ENCODE peak calls at places on chromosomes 13 and 19, in five cellular contexts. H is HEK293T, N is H1, E is HepG2, V is GM12878. F is an unnamed sample.

GRCh38 chr19:10389863-10390262 is 9.5 kb upstream of the TYK2 start:
- DNase-seq in H (no peak), N (peak), E (no peak), V (no peak), F (no peak)

GRCh38 chr19:21358768-21359451 is at the start of gene ZNF738:
- DNase-seq in H (peak), N (peak), E (peak), V (peak), F (peak)

GRCh38 chr13:101618440-101619187 is 166.1 kb downstream of the ITGBL1 start:
- DNase-seq in H (no peak), N (no peak), E (no peak), V (no peak), F (no peak)

GRCh38 chr19:16161848-16162247 is 11.5 kb downstream of the CIB3 start:
- DNase-seq in H (no peak), N (no peak), E (no peak), V (no peak), F (no peak)

GRCh38 chr19:51809787-51810186 is 14.8 kb downstream of the FPR3 start:
- DNase-seq in H (no peak), N (no peak), E (peak), V (no peak), F (no peak)

GRCh38 chr19:11265785-11266236 is 3.5 kb upstream of the DOCK6 start:
- DNase-seq in H (no peak), N (no peak), E (peak), V (no peak), F (no peak)

GRCh38 chr19:14632286-14632685 is 42.4 kb downstream of the ADGRE3 start:
- DNase-seq in H (peak), N (no peak), E (peak), V (peak), F (peak)

GRCh38 chr19:10134040-10134439 is 14.3 kb upstream of the EIF3G start:
- DNase-seq in H (no peak), N (no peak), E (no peak), V (no peak), F (no peak)

GRCh38 chr13:59951011-59951410 is 212.7 kb downstream of the DIAPH3 start:
- DNase-seq in H (no peak), N (no peak), E (no peak), V (no peak), F (no peak)

GRCh38 chr19:10636304-10636972 is 11.1 kb downstream of the SLC44A2 start:
- DNase-seq in H (no peak), N (peak), E (no peak), V (no peak), F (no peak)

GRCh38 chr19:6100284-6100915 is 9.9 kb downstream of the RFX2 start:
- DNase-seq in H (no peak), N (no peak), E (no peak), V (no peak), F (no peak)

GRCh38 chr13:97627566-97627965 is 193.6 kb downstream of the RAP2A start:
- DNase-seq in H (peak), N (no peak), E (peak), V (no peak), F (no peak)

GRCh38 chr13:111280226-111280625 is 40.2 kb upstream of the TEX29 start:
- DNase-seq in H (no peak), N (no peak), E (no peak), V (no peak), F (no peak)

GRCh38 chr19:48455908-48456562 is 661 bp downstream of the KCNJ14 start:
- DNase-seq in H (no peak), N (no peak), E (no peak), V (no peak), F (no peak)

GRCh38 chr19:10471909-10472308 is 31.2 kb downstream of the KEAP1 start:
- DNase-seq in H (peak), N (no peak), E (peak), V (no peak), F (no peak)

GRCh38 chr19:50803633-50804419 is 13.6 kb downstream of the ACP4 start:
- DNase-seq in H (peak), N (no peak), E (no peak), V (no peak), F (no peak)

GRCh38 chr19:37506387-37507166 is at the start of gene ZNF793:
- DNase-seq in H (peak), N (peak), E (no peak), V (no peak), F (peak)

GRCh38 chr19:1350861-1351260 is 32.8 kb upstream of the NDUFS7 start:
- DNase-seq in H (no peak), N (no peak), E (no peak), V (no peak), F (no peak)

GRCh38 chr13:26921918-26922317 is 161.3 kb upstream of the GPR12 start:
- DNase-seq in H (no peak), N (no peak), E (no peak), V (no peak), F (no peak)

GRCh38 chr19:44893704-44894103 is 2.6 kb downstream of the TOMM40 start:
- DNase-seq in H (no peak), N (no peak), E (no peak), V (no peak), F (no peak)

GRCh38 chr19:45404557-45405434 is at the start of gene PPP1R13L:
- DNase-seq in H (peak), N (peak), E (peak), V (peak), F (no peak)

GRCh38 chr19:35248310-35249145 is at the start of gene LSR:
- DNase-seq in H (peak), N (peak), E (peak), V (peak), F (peak)

GRCh38 chr19:8042900-8043299 is 9.7 kb upstream of the CCL25 start:
- DNase-seq in H (no peak), N (no peak), E (no peak), V (no peak), F (no peak)

GRCh38 chr13:38308736-38309135 is 40.9 kb upstream of the UFM1 start:
- DNase-seq in H (no peak), N (no peak), E (no peak), V (no peak), F (no peak)

GRCh38 chr13:113930711-113931637 is 42.9 kb downstream of the C13orf46 start:
- DNase-seq in H (no peak), N (no peak), E (no peak), V (peak), F (no peak)

GRCh38 chr19:17579523-17580244 is 24.2 kb downstream of the COLGALT1 start:
- DNase-seq in H (peak), N (peak), E (no peak), V (no peak), F (peak)

GRCh38 chr13:114099191-114099590 is 33.2 kb downstream of the RASA3 start:
- DNase-seq in H (peak), N (no peak), E (peak), V (no peak), F (no peak)

GRCh38 chr19:58374200-58374599 is 6.6 kb downstream of the ZNF837 start:
- DNase-seq in H (no peak), N (no peak), E (no peak), V (no peak), F (no peak)
- TF ChIP-seq SUZ12 in H (no peak), N (no peak), E (no peak), V (no peak), F (no peak)

GRCh38 chr13:104140557-104140956 is 1074.3 kb upstream of the SLC10A2 start:
- DNase-seq in H (no peak), N (no peak), E (no peak), V (no peak), F (no peak)
- TF ChIP-seq SUZ12 in H (no peak), N (no peak), E (no peak), V (no peak), F (no peak)

DNA sequence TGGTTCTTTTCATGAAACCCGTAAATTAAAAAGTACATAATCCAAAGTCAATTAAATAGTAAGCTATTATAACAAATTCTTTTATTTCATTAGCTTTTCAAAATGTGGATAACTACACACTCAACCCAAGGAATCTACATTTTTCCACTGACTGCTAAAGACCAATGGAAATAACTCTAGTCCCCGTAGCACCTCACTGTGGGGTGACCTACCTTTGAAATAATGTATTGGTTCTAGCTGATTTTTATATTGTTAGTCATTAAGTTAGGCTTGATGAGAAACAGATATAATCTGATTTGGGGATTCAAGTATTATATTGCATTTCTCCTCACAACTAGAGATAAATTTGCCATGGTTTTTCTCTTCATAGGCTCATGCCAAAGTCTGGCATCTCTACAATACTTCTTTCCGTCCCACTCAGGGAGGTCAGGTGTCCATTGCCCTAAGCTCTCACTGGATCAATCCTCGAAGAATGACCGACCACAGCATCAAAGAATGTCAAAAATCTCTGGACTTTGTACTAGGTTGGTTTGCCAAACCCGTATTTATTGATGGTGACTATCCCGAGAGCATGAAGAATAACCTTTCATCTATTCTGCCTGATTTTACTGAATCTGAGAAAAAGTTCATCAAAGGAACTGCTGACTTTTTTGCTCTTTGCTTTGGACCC is 37.3 kb downstream of the KL start:
- DNase-seq in H (no peak), N (no peak), E (peak), V (no peak), F (no peak)
- TF ChIP-seq SUZ12 in H (no peak), N (no peak), E (no peak), V (no peak), F (no peak)

GRCh38 chr13:90402102-90402501 is 945.4 kb upstream of the MIR17HG start:
- DNase-seq in H (no peak), N (no peak), E (no peak), V (no peak), F (no peak)
- TF ChIP-seq SUZ12 in H (no peak), N (no peak), E (no peak), V (no peak), F (no peak)

DNA sequence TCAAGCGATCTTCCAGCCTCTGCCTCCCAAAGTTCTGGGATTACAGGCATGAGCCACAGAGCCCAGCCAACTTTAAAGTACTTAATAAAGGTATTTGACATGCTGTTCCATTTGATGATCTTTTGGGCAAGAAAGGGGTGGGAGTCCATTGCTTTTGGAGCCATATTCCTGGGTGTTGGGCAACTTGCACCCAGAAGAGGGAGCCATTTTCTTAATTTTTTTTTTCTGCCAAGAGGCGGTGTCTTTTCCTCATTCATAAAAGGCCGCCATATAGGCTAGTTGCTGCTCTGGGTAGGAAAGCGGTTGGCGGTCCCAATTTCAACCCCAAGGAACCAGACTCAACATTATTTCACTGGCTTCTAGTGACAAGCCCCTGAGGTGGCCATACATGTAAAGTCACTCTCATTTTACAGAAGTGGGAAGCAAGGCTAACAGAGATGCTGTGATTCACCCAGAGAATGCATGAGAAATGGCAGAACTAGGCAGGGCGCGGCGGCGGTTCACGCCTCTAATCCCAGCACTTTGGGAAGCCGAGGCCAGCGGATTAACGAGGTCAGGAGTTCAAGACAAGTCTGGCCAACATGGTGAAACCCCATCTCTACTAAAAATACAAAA is 139.6 kb downstream of the CACNA1A start:
- DNase-seq in H (peak), N (peak), E (no peak), V (no peak), F (peak)
- TF ChIP-seq SUZ12 in H (no peak), N (no peak), E (no peak), V (no peak), F (no peak)

DNA sequence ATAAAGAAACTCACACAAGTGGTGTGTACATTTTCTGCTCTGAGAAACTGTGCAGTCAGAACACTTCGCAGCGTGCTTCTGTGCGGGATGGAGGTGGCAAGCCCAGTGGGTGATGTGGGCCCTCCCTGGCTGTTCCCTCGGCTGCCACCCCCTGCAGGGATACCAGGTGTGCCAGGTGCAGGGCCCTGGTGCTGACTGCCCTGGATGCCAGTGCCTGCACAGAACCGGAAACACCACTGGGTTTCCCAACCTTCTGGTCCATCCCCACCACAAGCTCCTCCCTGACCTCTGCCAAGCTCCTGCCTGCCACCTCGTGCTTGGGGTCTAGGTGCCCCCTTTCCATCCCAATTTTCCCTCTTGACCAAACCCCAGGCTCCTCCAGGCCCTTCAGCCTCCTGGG is 81.9 kb upstream of the MCF2L start:
- DNase-seq in H (no peak), N (no peak), E (no peak), V (no peak), F (no peak)
- TF ChIP-seq SUZ12 in H (no peak), N (no peak), E (no peak), V (no peak), F (no peak)

DNA sequence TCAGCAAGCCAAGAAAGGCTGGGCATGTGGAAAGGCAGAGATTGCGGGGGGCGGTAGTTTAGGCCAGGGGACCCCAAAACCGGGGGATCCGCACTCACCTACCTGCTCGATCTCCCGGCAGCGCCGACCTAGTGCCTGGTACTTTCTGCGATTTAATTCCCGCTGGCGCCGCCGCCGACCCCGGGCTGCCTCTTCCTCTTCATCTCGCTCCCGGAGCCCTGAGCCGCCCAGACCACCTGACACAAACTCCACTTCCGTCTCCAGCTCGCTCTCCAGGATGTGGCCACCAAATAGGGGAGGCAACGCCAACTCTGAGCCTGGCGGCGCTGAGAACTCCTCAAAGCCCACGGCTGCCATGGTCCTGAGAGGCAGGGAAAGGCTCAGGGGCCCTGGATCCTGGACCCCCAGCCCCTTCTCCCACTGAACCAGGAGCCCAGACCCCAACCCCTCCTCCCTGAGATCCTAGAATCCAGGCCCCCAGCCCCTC is 1.1 kb downstream of the TFPT start:
- DNase-seq in H (no peak), N (peak), E (no peak), V (no peak), F (no peak)
- TF ChIP-seq SUZ12 in H (no peak), N (no peak), E (no peak), V (no peak), F (no peak)

GRCh38 chr13:33676045-33676699 is 141.8 kb upstream of the RFC3 start:
- DNase-seq in H (no peak), N (no peak), E (peak), V (no peak), F (no peak)

GRCh38 chr13:33678906-33679657 is 138.9 kb upstream of the RFC3 start:
- DNase-seq in H (no peak), N (no peak), E (peak), V (peak), F (no peak)

GRCh38 chr13:33678084-33678483 is 139.9 kb upstream of the RFC3 start:
- DNase-seq in H (peak), N (no peak), E (no peak), V (no peak), F (no peak)

GRCh38 chr13:33677215-33677614 is 140.7 kb upstream of the RFC3 start:
- DNase-seq in H (no peak), N (no peak), E (no peak), V (no peak), F (no peak)

DNA sequence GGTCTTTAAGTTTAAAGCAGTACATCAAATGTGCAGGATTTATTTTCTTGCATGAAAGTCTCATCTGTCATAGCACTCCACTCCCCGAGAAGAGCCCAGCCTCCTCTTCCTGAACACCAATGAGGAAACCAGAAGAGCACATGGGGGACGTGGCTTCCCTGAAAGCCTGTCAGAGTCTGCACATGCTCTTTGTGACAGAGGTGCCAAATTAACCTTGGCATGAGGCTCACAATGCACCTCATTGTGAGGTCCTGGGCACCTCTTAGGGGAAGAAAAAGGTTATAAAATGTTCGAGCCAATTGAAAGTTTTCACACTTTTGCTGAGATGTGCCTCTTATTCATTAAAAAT is 141.3 kb upstream of the RFC3 start:
- DNase-seq in H (peak), N (no peak), E (peak), V (no peak), F (no peak)
- TF ChIP-seq SUZ12 in H (no peak), N (no peak), E (no peak), V (no peak), F (no peak)